ENCODE peak calls at places on chromosomes 13 and 19, in ten cellular contexts. F is GM20000, D is AG04450, E is choroid plexus epithelial cell, J is MM.1S, X is RWPE1, V is omental fat pad, Z is lower leg skin, O is HFFc6, K is AG09319. L is an unnamed sample.

GRCh38 chr19:6125571-6125989 is 9.9 kb upstream of the ACSBG2 start:
- DNase-seq in K (peak; percentile 52), V (no peak), E (peak; percentile 87), X (peak; percentile 68), J (peak; percentile 81), D (peak; percentile 48), O (peak; percentile 78), Z (peak; percentile 53), F (peak; percentile 74), L (peak; percentile 90)

GRCh38 chr13:106533101-106533939 is 2.1 kb downstream of the EFNB2 start:
- DNase-seq in X (peak; percentile 65), V (peak; percentile 34), K (peak; percentile 18), F (peak; percentile 52), J (peak; percentile 51), D (peak; percentile 59), Z (peak; percentile 70), O (peak; percentile 70), E (peak; percentile 89), L (peak; percentile 84)

GRCh38 chr13:109788372-109789195 is 2.2 kb upstream of the IRS2 start:
- DNase-seq in Z (no peak), F (no peak), V (no peak), O (no peak), E (no peak), D (no peak), X (no peak), K (no peak), J (peak; percentile 75), L (no peak)

GRCh38 chr13:32734511-32734910 is 148.3 kb downstream of the PDS5B start:
- DNase-seq in Z (no peak), V (no peak), K (no peak), E (peak; percentile 73), D (peak; percentile 20), J (no peak), F (no peak), O (peak; percentile 44), X (peak; percentile 52), L (peak; percentile 62)

GRCh38 chr19:36257512-36257876 is 42.6 kb downstream of the ZNF146 start:
- DNase-seq in E (no peak), D (no peak), J (no peak), X (no peak), V (no peak), O (no peak), K (no peak), F (no peak), Z (no peak), L (no peak)

GRCh38 chr13:33125821-33126570 is 109.8 kb downstream of the KL start:
- DNase-seq in J (no peak), K (peak; percentile 83), D (peak; percentile 87), F (no peak), O (peak; percentile 94), V (no peak), E (peak; percentile 99), X (peak; percentile 92), Z (peak; percentile 79), L (peak; percentile 94)

GRCh38 chr13:77449265-77449664 is 86.2 kb upstream of the SCEL start:
- DNase-seq in J (no peak), X (no peak), K (no peak), D (no peak), F (no peak), O (no peak), Z (no peak), V (no peak), E (no peak), L (no peak)

GRCh38 chr13:44249439-44249838 is 124.2 kb upstream of the SERP2 start:
- DNase-seq in F (no peak), J (no peak), V (no peak), E (peak; percentile 87), K (no peak), X (no peak), D (peak; percentile 47), Z (peak; percentile 46), O (peak; percentile 43), L (peak; percentile 59)

GRCh38 chr19:17097593-17098126 is 22.1 kb downstream of the MYO9B start:
- DNase-seq in E (peak; percentile 64), D (no peak), K (no peak), J (no peak), F (no peak), O (no peak), X (no peak), Z (no peak), V (no peak), L (peak; percentile 52)

GRCh38 chr19:29285878-29286277 is 72.9 kb upstream of the UQCRFS1 start:
- DNase-seq in X (no peak), E (no peak), K (no peak), F (no peak), D (no peak), V (no peak), J (no peak), O (no peak), Z (no peak), L (no peak)

GRCh38 chr13:75740008-75740407 is 103.9 kb downstream of the LMO7 start:
- DNase-seq in V (no peak), Z (no peak), J (no peak), K (no peak), X (no peak), O (no peak), F (no peak), D (no peak), E (no peak), L (no peak)

GRCh38 chr19:49348305-49349188 is 13.3 kb downstream of the CD37 start:
- DNase-seq in D (no peak), V (no peak), Z (no peak), X (no peak), K (no peak), E (no peak), O (no peak), F (no peak), J (no peak), L (no peak)

GRCh38 chr19:13098291-13099072 is 4.2 kb downstream of the LYL1 start:
- DNase-seq in D (no peak), O (no peak), Z (no peak), E (peak; percentile 46), K (no peak), V (no peak), J (no peak), F (no peak), X (no peak), L (no peak)

DNA sequence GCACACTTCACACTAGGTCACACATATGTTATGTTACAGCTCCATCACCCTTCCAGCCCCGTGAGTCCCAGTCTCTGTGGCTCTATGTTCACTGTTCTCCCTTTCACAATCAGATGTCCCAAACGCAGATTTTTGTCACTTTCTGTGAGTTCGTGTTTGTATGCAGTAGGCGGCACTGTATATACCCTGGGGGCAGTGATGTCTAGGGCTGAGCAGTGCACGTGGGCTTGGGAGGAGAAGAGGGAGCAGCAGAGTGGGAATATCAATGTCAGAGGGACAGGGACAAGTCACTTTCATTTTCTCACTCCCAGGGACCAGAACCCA is 22.0 kb downstream of the PSG1 start:
- DNase-seq in O (no peak), Z (no peak), X (no peak), J (no peak), F (no peak), K (no peak), D (no peak), E (no peak), V (no peak), L (no peak)
- TF ChIP-seq CTCF in O (peak; percentile 52), Z (no peak), X (peak; percentile 26), J (no peak), F (no peak), K (no peak), D (no peak), E (no peak), V (no peak), L (no peak)

DNA sequence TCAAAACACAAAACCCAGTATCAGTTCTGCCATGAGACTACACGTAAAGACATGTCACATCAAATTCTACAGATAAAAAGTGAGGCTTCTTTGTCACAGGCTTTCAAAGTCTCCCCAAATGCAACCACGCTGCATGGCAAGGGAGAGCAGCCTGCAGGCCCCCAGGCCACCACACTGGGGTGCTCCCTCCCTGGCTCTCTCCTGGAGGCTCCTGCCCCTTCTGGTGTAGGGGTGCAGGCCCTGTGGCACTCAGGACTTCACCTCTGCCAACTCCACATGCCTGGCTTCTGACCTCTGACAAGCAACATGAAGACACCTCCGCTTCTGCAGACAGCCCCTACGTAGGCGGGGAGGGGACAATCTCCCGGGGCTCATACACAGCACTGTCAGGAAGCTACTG is 14.3 kb downstream of the AKAP8 start:
- DNase-seq in J (no peak), D (no peak), X (no peak), K (no peak), Z (no peak), O (no peak), F (peak; percentile 20), V (no peak), E (no peak), L (no peak)
- TF ChIP-seq CTCF in J (no peak), D (no peak), X (no peak), K (no peak), Z (no peak), O (no peak), F (no peak), V (no peak), E (peak; percentile 18), L (no peak)

GRCh38 chr19:18781885-18782527 is 9.1 kb downstream of the COMP start:
- DNase-seq in V (no peak), F (no peak), K (no peak), D (no peak), E (no peak), J (no peak), O (no peak), X (no peak), Z (no peak), L (no peak)
- TF ChIP-seq CTCF in V (no peak), F (no peak), K (no peak), D (no peak), E (no peak), J (no peak), O (no peak), X (no peak), Z (no peak), L (no peak)

GRCh38 chr19:2926341-2927031 is 18.3 kb downstream of the ZNF77 start:
- DNase-seq in E (no peak), O (no peak), F (no peak), Z (no peak), J (no peak), D (no peak), K (no peak), X (no peak), V (no peak), L (no peak)

GRCh38 chr19:2917275-2918184 is 16.8 kb downstream of the ZNF57 start:
- DNase-seq in K (no peak), D (no peak), X (no peak), Z (no peak), E (no peak), F (no peak), J (no peak), V (no peak), O (no peak), L (no peak)

GRCh38 chr19:2923510-2923909 is 21.3 kb downstream of the ZNF77 start:
- DNase-seq in V (no peak), Z (no peak), K (peak; percentile 79), E (peak; percentile 33), D (no peak), J (no peak), O (peak; percentile 25), X (peak; percentile 50), F (no peak), L (peak; percentile 74)

GRCh38 chr19:2927032-2927430 is 17.7 kb downstream of the ZNF77 start:
- DNase-seq in X (no peak), V (no peak), E (no peak), O (no peak), D (no peak), J (no peak), F (no peak), Z (no peak), K (no peak), L (no peak)

DNA sequence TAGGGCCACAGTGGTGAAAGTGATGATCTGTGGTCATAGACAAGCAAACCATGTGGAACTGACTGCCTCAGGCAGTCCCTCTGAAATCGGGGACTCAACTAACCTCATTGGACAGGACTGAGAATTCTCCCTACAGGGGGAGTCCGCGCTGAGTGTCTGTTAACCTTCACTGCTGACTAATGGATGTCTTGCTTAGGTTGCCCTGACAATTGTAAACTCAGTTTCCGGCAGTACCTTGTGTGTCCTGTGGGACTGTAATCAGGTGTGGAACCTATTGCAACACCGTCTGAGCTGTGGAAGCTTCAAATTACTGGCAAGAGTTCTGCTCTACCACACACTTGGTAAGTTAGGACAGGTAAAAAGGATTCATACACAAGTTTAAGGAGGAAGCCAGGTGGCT is 21.8 kb downstream of the ZNF77 start:
- DNase-seq in X (no peak), O (peak; percentile 7), J (no peak), K (no peak), Z (no peak), V (no peak), D (no peak), F (no peak), E (peak; percentile 35), L (peak; percentile 50)
- TF ChIP-seq CTCF in X (no peak), O (peak; percentile 4), J (no peak), K (no peak), Z (no peak), V (no peak), D (no peak), F (no peak), E (no peak), L (no peak)